ENCODE peak calls at places on chromosomes 2 and 18, in seven cellular contexts. U is breast epithelium, E is A549, G is hepatocyte, A is lower lobe of right lung, K is GM12865, Z is mammary epithelial cell. J is an unnamed sample.

GRCh38 chr18:37598966-37599896 is 33.6 kb upstream of the CELF4 start:
- DNase-seq in G (no peak), U (no peak), Z (no peak), K (peak; percentile 17), A (no peak), E (no peak), J (no peak)

GRCh38 chr2:26670171-26670570 is 22.4 kb upstream of the KCNK3 start:
- DNase-seq in E (no peak), K (no peak), Z (peak; percentile 44), U (peak; percentile 37), A (no peak), G (peak; percentile 36), J (no peak)

GRCh38 chr2:208136695-208137094 is 7.1 kb upstream of the CRYGC start:
- DNase-seq in A (no peak), U (no peak), K (no peak), G (no peak), E (no peak), Z (no peak), J (no peak)

GRCh38 chr2:134253117-134253704 is 661 bp upstream of the MGAT5 start:
- DNase-seq in G (no peak), Z (no peak), A (no peak), E (no peak), U (no peak), K (peak; percentile 86), J (no peak)

GRCh38 chr18:63553117-63553516 is 10.9 kb downstream of the SERPINB12 start:
- DNase-seq in G (peak; percentile 31), E (peak; percentile 32), A (no peak), U (no peak), K (no peak), Z (peak; percentile 93), J (peak; percentile 96)

GRCh38 chr2:498493-499178 is 178.6 kb downstream of the TMEM18 start:
- DNase-seq in E (no peak), Z (no peak), A (no peak), U (no peak), G (no peak), K (no peak), J (no peak)

GRCh38 chr2:75416420-75417342 is 144.1 kb downstream of the EVA1A start:
- DNase-seq in E (peak; percentile 10), G (peak; percentile 20), A (no peak), Z (no peak), K (peak; percentile 67), U (no peak), J (no peak)

GRCh38 chr2:4445821-4446220 is 742.4 kb downstream of the DCDC2C start:
- DNase-seq in K (no peak), U (no peak), G (no peak), Z (no peak), A (no peak), E (no peak), J (no peak)

GRCh38 chr2:196266855-196267254 is 95.5 kb upstream of the STK17B start:
- DNase-seq in Z (no peak), E (no peak), K (no peak), G (no peak), U (no peak), A (no peak), J (no peak)

GRCh38 chr2:229339613-229340012 is 68.5 kb upstream of the PID1 start:
- DNase-seq in K (no peak), Z (no peak), G (no peak), A (no peak), E (peak; percentile 10), U (no peak), J (peak; percentile 85)

GRCh38 chr2:238851751-238852150 is 3.9 kb downstream of the TWIST2 start:
- DNase-seq in K (no peak), A (no peak), U (no peak), Z (no peak), G (no peak), E (no peak), J (peak; percentile 57)

DNA sequence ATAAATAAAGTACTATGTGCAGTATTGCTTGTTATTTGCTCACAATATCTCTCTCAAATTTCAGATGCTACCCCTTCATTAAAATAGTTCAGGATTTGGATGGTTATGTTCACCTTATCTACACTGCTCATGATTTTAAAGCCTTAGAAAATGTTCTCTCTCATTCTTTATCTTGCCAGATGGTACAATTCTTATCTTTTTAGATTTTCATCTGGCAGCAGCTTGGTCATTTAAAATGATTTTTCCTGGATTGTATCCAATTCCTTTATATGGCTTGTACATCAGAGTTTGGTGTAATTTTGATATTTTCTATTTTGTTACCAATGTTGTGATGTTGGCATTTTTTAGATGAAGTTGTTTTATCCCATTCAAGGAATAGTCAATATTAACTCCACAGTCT is 10.1 kb upstream of the ADAM23 start:
- DNase-seq in Z (no peak), A (no peak), G (no peak), K (no peak), U (no peak), E (no peak), J (no peak)
- TF ChIP-seq CTCF in Z (no peak), A (no peak), G (no peak), K (no peak), U (no peak), E (no peak), J (no peak)

GRCh38 chr2:60556441-60556997 is 3.1 kb upstream of the BCL11A start:
- DNase-seq in Z (no peak), G (no peak), A (no peak), U (no peak), K (no peak), E (no peak), J (no peak)
- H3K4me3 ChIP-seq in Z (no peak overlapping the region), G (peak overlapping the region; percentile 24), A (peak overlapping the region; percentile 28), U (no peak overlapping the region), K (peak overlapping the region; percentile 23), E (no peak overlapping the region), J (no peak overlapping the region)

DNA sequence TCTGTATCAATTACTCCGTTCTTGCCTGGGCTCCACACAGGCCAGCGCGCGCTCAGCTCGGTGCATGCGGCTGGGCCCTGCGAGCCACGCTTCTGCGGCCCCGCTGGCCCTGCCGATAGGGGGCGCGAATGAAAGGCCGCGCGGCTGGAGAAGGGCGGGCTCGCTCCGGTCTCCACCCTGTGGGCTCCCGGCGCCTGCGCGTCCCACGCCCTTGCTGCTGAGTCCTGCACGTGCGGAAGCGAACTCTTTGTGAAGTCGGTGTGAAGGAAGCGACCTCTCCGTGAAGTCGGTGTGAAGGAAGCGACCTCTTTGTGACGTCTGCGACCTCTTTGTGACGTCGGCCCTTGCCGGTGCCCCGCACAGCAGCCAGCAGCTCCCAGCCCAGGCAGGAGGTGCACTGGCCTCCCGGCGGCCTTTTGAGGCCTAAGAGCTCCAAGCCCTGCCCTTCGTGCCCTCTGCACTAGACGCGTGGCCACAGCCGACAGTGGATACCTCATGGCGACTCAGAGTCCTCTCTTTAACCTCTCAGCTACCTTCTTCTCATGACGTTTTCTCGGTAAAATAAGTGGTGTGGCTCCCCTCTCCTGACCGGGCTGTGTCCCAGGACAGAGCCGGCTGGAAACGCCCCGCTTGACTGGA is 391.9 kb upstream of the RAB6C start:
- DNase-seq in E (no peak), Z (no peak), U (no peak), K (no peak), G (no peak), A (no peak), J (no peak)
- TF ChIP-seq CTCF in E (no peak), Z (no peak), U (no peak), K (no peak), G (no peak), A (no peak), J (no peak)

GRCh38 chr2:101807242-101807641 is 109.7 kb downstream of the MAP4K4 start:
- DNase-seq in Z (no peak), K (no peak), A (no peak), G (no peak), U (no peak), E (no peak), J (no peak)

GRCh38 chr2:101806123-101806522 is 108.6 kb downstream of the MAP4K4 start:
- DNase-seq in Z (peak; percentile 64), A (no peak), E (peak; percentile 53), U (no peak), G (peak; percentile 57), K (no peak), J (peak; percentile 72)

GRCh38 chr2:101803128-101803527 is 105.6 kb downstream of the MAP4K4 start:
- DNase-seq in U (no peak), Z (peak; percentile 54), A (no peak), E (peak; percentile 54), G (no peak), K (no peak), J (peak; percentile 75)

GRCh38 chr2:101803945-101804696 is 106.6 kb downstream of the MAP4K4 start:
- DNase-seq in Z (no peak), U (no peak), A (no peak), G (no peak), K (no peak), E (no peak), J (peak; percentile 68)

GRCh38 chr2:101805146-101806088 is 107.9 kb downstream of the MAP4K4 start:
- DNase-seq in Z (no peak), U (no peak), G (peak; percentile 62), K (no peak), E (peak; percentile 20), A (no peak), J (no peak)
- H3K4me3 ChIP-seq in Z (no peak overlapping the region), U (no peak overlapping the region), G (no peak overlapping the region), K (no peak overlapping the region), E (peak overlapping the region; percentile 11), A (no peak overlapping the region), J (no peak overlapping the region)

GRCh38 chr2:10497797-10498251 is 49.7 kb upstream of the ODC1 start:
- DNase-seq in Z (peak; percentile 96), K (no peak), E (peak; percentile 85), U (no peak), A (no peak), G (peak; percentile 78), J (peak; percentile 79)
- TF ChIP-seq CTCF in Z (no peak), K (no peak), E (no peak), U (no peak), A (no peak), G (no peak), J (no peak)

DNA sequence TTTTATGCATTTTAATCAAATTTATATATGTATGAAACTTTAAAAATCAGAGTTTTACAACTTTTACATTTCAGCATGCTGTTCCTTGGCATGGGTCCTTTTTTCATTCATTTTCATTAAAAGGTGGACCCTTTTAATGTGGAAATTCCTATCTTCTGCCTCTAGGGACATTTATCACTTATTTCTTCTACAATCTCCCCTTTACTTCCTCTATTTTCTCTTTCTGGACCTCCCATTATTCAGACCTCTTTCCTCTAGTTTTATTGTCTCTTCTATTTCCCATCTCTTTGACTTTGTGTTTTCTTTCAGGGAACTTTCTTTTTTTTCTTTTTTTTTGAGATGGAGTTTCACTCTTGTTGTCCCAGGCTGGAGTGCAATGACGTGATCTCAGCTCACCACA is 5.7 kb downstream of the PROC start:
- DNase-seq in Z (no peak), A (no peak), K (no peak), G (no peak), U (no peak), E (no peak), J (no peak)
- H3K4me3 ChIP-seq in Z (peak overlapping the region; percentile 50), A (peak overlapping the region; percentile 44), K (no peak overlapping the region), G (peak overlapping the region; percentile 4), U (peak overlapping the region; percentile 16), E (peak overlapping the region; percentile 64), J (peak overlapping the region; percentile 31)

GRCh38 chr2:86417961-86418360 is 23.2 kb upstream of the KDM3A start:
- DNase-seq in E (no peak), Z (peak; percentile 87), K (no peak), A (no peak), U (no peak), G (no peak), J (peak; percentile 20)
- TF ChIP-seq CTCF in E (no peak), Z (no peak), K (no peak), A (no peak), U (no peak), G (no peak), J (no peak)

J was measured in AG10803.